ENCODE peak calls at places on chromosome 1, in seven cellular contexts. One of them, this sample, is unnamed.
A peak's percentile ranks its signal among the peaks of the same experiment; 100 is the strongest.

GRCh38 chr1:184223216-184223615 is 163.6 kb upstream of the C1orf21 start:
- DNase-seq in CD8-positive, alpha-beta T cell: peak; percentile 13
- DNase-seq in heart right ventricle: no peak
- DNase-seq in GM23338: peak; percentile 70
- DNase-seq in left ventricle myocardium inferior: no peak
- DNase-seq in HL-60: no peak
- DNase-seq in SK-N-SH: no peak
- DNase-seq in this sample: peak; percentile 76

GRCh38 chr1:21894034-21894881 is 42.9 kb downstream of the HSPG2 start:
- DNase-seq in left ventricle myocardium inferior: peak; percentile 45
- DNase-seq in SK-N-SH: peak; percentile 55
- DNase-seq in GM23338: no peak
- DNase-seq in heart right ventricle: peak; percentile 60
- DNase-seq in CD8-positive, alpha-beta T cell: no peak
- DNase-seq in HL-60: no peak
- DNase-seq in this sample: no peak

GRCh38 chr1:1899266-1899966 is 8.5 kb upstream of the GNB1 start:
- DNase-seq in CD8-positive, alpha-beta T cell: peak; percentile 24
- DNase-seq in GM23338: no peak
- DNase-seq in HL-60: no peak
- DNase-seq in left ventricle myocardium inferior: no peak
- DNase-seq in heart right ventricle: no peak
- DNase-seq in SK-N-SH: no peak
- DNase-seq in this sample: peak; percentile 86

GRCh38 chr1:225694151-225694603 is 41.3 kb upstream of the ENAH start:
- DNase-seq in GM23338: no peak
- DNase-seq in heart right ventricle: peak; percentile 24
- DNase-seq in HL-60: no peak
- DNase-seq in left ventricle myocardium inferior: peak; percentile 26
- DNase-seq in CD8-positive, alpha-beta T cell: no peak
- DNase-seq in SK-N-SH: peak; percentile 72
- DNase-seq in this sample: no peak

GRCh38 chr1:222357252-222357651 is 190.7 kb downstream of the HHIPL2 start:
- DNase-seq in SK-N-SH: no peak
- DNase-seq in CD8-positive, alpha-beta T cell: no peak
- DNase-seq in GM23338: peak; percentile 28
- DNase-seq in heart right ventricle: no peak
- DNase-seq in left ventricle myocardium inferior: no peak
- DNase-seq in HL-60: no peak
- DNase-seq in this sample: peak; percentile 59

GRCh38 chr1:183569141-183569540 is 21.1 kb downstream of the NCF2 start:
- DNase-seq in left ventricle myocardium inferior: no peak
- DNase-seq in GM23338: no peak
- DNase-seq in heart right ventricle: no peak
- DNase-seq in CD8-positive, alpha-beta T cell: no peak
- DNase-seq in SK-N-SH: no peak
- DNase-seq in HL-60: no peak
- DNase-seq in this sample: peak; percentile 32

GRCh38 chr1:187928288-187928687 is 1099.5 kb downstream of the PLA2G4A start:
- DNase-seq in GM23338: peak; percentile 85
- DNase-seq in HL-60: no peak
- DNase-seq in SK-N-SH: peak; percentile 6
- DNase-seq in left ventricle myocardium inferior: no peak
- DNase-seq in CD8-positive, alpha-beta T cell: no peak
- DNase-seq in heart right ventricle: no peak
- DNase-seq in this sample: peak; percentile 77

GRCh38 chr1:40868051-40868723 is 6.0 kb upstream of the CITED4 start:
- DNase-seq in SK-N-SH: no peak
- DNase-seq in CD8-positive, alpha-beta T cell: no peak
- DNase-seq in left ventricle myocardium inferior: no peak
- DNase-seq in HL-60: no peak
- DNase-seq in GM23338: no peak
- DNase-seq in heart right ventricle: no peak
- DNase-seq in this sample: no peak

GRCh38 chr1:164092603-164093353 is 466.2 kb upstream of the PBX1 start:
- DNase-seq in GM23338: peak; percentile 40
- DNase-seq in heart right ventricle: no peak
- DNase-seq in left ventricle myocardium inferior: no peak
- DNase-seq in SK-N-SH: no peak
- DNase-seq in HL-60: no peak
- DNase-seq in CD8-positive, alpha-beta T cell: no peak
- DNase-seq in this sample: peak; percentile 57

GRCh38 chr1:94351441-94351840 is 66.7 kb upstream of the ABCD3 start:
- DNase-seq in HL-60: no peak
- DNase-seq in left ventricle myocardium inferior: no peak
- DNase-seq in CD8-positive, alpha-beta T cell: no peak
- DNase-seq in heart right ventricle: no peak
- DNase-seq in SK-N-SH: no peak
- DNase-seq in GM23338: no peak
- DNase-seq in this sample: no peak

GRCh38 chr1:210351496-210351895 is 22.8 kb downstream of the HHAT start:
- DNase-seq in heart right ventricle: no peak
- DNase-seq in SK-N-SH: no peak
- DNase-seq in CD8-positive, alpha-beta T cell: no peak
- DNase-seq in HL-60: no peak
- DNase-seq in GM23338: no peak
- DNase-seq in left ventricle myocardium inferior: no peak
- DNase-seq in this sample: no peak

GRCh38 chr1:48227165-48228013 is 4.9 kb downstream of the SLC5A9 start:
- DNase-seq in HL-60: peak; percentile 17
- DNase-seq in SK-N-SH: no peak
- DNase-seq in heart right ventricle: no peak
- DNase-seq in CD8-positive, alpha-beta T cell: peak; percentile 20
- DNase-seq in GM23338: no peak
- DNase-seq in left ventricle myocardium inferior: no peak
- DNase-seq in this sample: no peak

GRCh38 chr1:12434174-12434573 is 183.8 kb downstream of the DHRS3 start:
- DNase-seq in CD8-positive, alpha-beta T cell: peak; percentile 60
- DNase-seq in SK-N-SH: no peak
- DNase-seq in left ventricle myocardium inferior: no peak
- DNase-seq in HL-60: no peak
- DNase-seq in GM23338: no peak
- DNase-seq in heart right ventricle: no peak
- DNase-seq in this sample: no peak

GRCh38 chr1:48776400-48777218 is at the start of gene BEND5:
- DNase-seq in SK-N-SH: peak; percentile 94
- DNase-seq in CD8-positive, alpha-beta T cell: peak; percentile 63
- DNase-seq in HL-60: no peak
- DNase-seq in GM23338: peak; percentile 87
- DNase-seq in heart right ventricle: peak; percentile 53
- DNase-seq in left ventricle myocardium inferior: peak; percentile 46
- DNase-seq in this sample: peak; percentile 92

GRCh38 chr1:95532335-95532734 is 298.3 kb downstream of the RWDD3 start:
- DNase-seq in HL-60: no peak
- DNase-seq in SK-N-SH: no peak
- DNase-seq in heart right ventricle: no peak
- DNase-seq in left ventricle myocardium inferior: no peak
- DNase-seq in GM23338: peak; percentile 53
- DNase-seq in CD8-positive, alpha-beta T cell: no peak
- DNase-seq in this sample: peak; percentile 72

GRCh38 chr1:65371544-65371943 is 48.9 kb upstream of the LEPR start:
- DNase-seq in CD8-positive, alpha-beta T cell: no peak
- DNase-seq in GM23338: no peak
- DNase-seq in HL-60: no peak
- DNase-seq in SK-N-SH: no peak
- DNase-seq in heart right ventricle: no peak
- DNase-seq in left ventricle myocardium inferior: no peak
- DNase-seq in this sample: no peak

GRCh38 chr1:85313888-85314696 is 37.7 kb upstream of the BCL10 start:
- DNase-seq in GM23338: no peak
- DNase-seq in CD8-positive, alpha-beta T cell: no peak
- DNase-seq in heart right ventricle: no peak
- DNase-seq in left ventricle myocardium inferior: no peak
- DNase-seq in SK-N-SH: no peak
- DNase-seq in HL-60: no peak
- DNase-seq in this sample: no peak

GRCh38 chr1:210143465-210144062 is 89.0 kb upstream of the SERTAD4 start:
- DNase-seq in left ventricle myocardium inferior: peak; percentile 70
- DNase-seq in heart right ventricle: peak; percentile 70
- DNase-seq in HL-60: peak; percentile 12
- DNase-seq in SK-N-SH: peak; percentile 51
- DNase-seq in CD8-positive, alpha-beta T cell: peak; percentile 44
- DNase-seq in GM23338: peak; percentile 84
- DNase-seq in this sample: peak; percentile 86

GRCh38 chr1:6023346-6023745 is 22.3 kb upstream of the KCNAB2 start:
- DNase-seq in CD8-positive, alpha-beta T cell: no peak
- DNase-seq in left ventricle myocardium inferior: no peak
- DNase-seq in HL-60: no peak
- DNase-seq in GM23338: no peak
- DNase-seq in SK-N-SH: no peak
- DNase-seq in heart right ventricle: no peak
- DNase-seq in this sample: no peak

GRCh38 chr1:87370519-87370918 is 41.8 kb downstream of the LMO4 start:
- DNase-seq in HL-60: no peak
- DNase-seq in GM23338: peak; percentile 16
- DNase-seq in CD8-positive, alpha-beta T cell: no peak
- DNase-seq in left ventricle myocardium inferior: no peak
- DNase-seq in SK-N-SH: peak; percentile 6
- DNase-seq in heart right ventricle: no peak
- DNase-seq in this sample: no peak

GRCh38 chr1:96865731-96866684 is 144.4 kb downstream of the PTBP2 start:
- DNase-seq in GM23338: no peak
- DNase-seq in SK-N-SH: no peak
- DNase-seq in left ventricle myocardium inferior: no peak
- DNase-seq in heart right ventricle: no peak
- DNase-seq in CD8-positive, alpha-beta T cell: no peak
- DNase-seq in HL-60: no peak
- DNase-seq in this sample: no peak

DNA sequence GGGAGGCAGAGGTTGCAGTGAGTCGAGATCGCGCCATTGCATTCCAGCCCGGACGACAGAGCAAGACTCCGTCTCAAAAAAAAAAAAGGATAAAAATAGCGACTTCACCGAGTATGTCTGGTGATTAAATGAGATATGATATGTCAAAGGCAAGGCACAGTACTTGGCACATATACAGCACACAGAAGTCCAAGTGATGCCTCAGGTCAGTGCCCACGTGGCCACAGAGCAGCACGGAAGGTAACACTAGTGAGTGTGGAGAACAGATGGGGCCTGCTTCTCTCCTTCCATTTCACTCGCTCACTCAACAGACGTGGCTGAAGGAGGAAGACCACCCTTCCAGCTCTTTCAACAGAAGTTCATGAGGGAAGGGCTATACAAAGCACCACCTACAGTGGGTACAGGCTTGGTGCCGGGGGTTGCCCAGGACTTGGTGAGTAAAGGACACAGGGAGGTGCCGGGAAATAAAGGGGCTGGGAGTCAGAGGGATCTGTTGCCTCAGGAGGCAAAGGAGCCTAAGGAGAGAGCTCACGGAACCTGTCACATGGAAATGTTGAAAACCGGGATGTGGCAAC is 8.9 kb downstream of the CSRP1 start:
- DNase-seq in SK-N-SH: no peak
- DNase-seq in CD8-positive, alpha-beta T cell: no peak
- DNase-seq in heart right ventricle: no peak
- DNase-seq in GM23338: no peak
- DNase-seq in left ventricle myocardium inferior: no peak
- DNase-seq in HL-60: no peak
- DNase-seq in this sample: no peak
- H3K27ac ChIP-seq in SK-N-SH: no peak overlapping the region
- H3K27ac ChIP-seq in CD8-positive, alpha-beta T cell: no peak overlapping the region
- H3K27ac ChIP-seq in heart right ventricle: no peak overlapping the region
- H3K27ac ChIP-seq in GM23338: no peak overlapping the region
- H3K27ac ChIP-seq in left ventricle myocardium inferior: peak overlapping the region; percentile 88
- H3K27ac ChIP-seq in HL-60: no peak overlapping the region
- H3K27ac ChIP-seq in this sample: no peak overlapping the region

DNA sequence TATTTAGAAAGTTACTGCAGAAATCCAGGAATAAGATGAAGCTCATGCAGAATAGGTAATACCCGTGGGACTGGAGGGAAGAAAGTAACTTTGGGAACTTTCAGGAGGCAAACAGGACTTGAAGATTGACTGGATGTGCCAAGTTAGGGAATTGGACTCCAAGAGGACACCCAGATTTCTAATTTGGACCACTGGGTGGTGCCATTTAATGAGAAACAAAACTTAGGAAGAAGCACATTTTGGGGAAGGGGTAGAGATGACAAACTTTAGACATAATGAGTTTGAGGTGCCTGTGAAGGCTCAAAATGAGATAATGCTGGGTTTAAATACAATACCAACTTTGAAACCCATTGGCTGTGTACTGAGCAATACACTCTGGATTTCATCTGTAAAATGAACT is 3.3 kb upstream of the B4GALT3 start:
- DNase-seq in HL-60: no peak
- DNase-seq in CD8-positive, alpha-beta T cell: no peak
- DNase-seq in left ventricle myocardium inferior: no peak
- DNase-seq in SK-N-SH: no peak
- DNase-seq in heart right ventricle: no peak
- DNase-seq in GM23338: peak; percentile 63
- DNase-seq in this sample: no peak
- TF ChIP-seq CTCF in HL-60: peak; percentile 8
- TF ChIP-seq CTCF in CD8-positive, alpha-beta T cell: peak; percentile 23
- TF ChIP-seq CTCF in left ventricle myocardium inferior: peak; percentile 41
- TF ChIP-seq CTCF in SK-N-SH: peak; percentile 50
- TF ChIP-seq CTCF in heart right ventricle: no peak
- TF ChIP-seq CTCF in GM23338: peak; percentile 67
- TF ChIP-seq CTCF in this sample: peak; percentile 66

GRCh38 chr1:39639333-39640130 is at the start of gene HEYL:
- DNase-seq in heart right ventricle: peak; percentile 88
- DNase-seq in CD8-positive, alpha-beta T cell: peak; percentile 62
- DNase-seq in SK-N-SH: no peak
- DNase-seq in left ventricle myocardium inferior: peak; percentile 85
- DNase-seq in HL-60: peak; percentile 11
- DNase-seq in GM23338: peak; percentile 92
- DNase-seq in this sample: peak; percentile 95
- H3K4me3 ChIP-seq in heart right ventricle: peak within 1 kb of the TSS; percentile 73
- H3K4me3 ChIP-seq in CD8-positive, alpha-beta T cell: peak within 1 kb of the TSS; percentile 36
- H3K4me3 ChIP-seq in SK-N-SH: no peak within 1 kb of the TSS
- H3K4me3 ChIP-seq in left ventricle myocardium inferior: peak within 1 kb of the TSS; percentile 76
- H3K4me3 ChIP-seq in HL-60: peak within 1 kb of the TSS; percentile 31
- H3K4me3 ChIP-seq in GM23338: peak within 1 kb of the TSS; percentile 79
- H3K4me3 ChIP-seq in this sample: peak within 1 kb of the TSS; percentile 72

DNA sequence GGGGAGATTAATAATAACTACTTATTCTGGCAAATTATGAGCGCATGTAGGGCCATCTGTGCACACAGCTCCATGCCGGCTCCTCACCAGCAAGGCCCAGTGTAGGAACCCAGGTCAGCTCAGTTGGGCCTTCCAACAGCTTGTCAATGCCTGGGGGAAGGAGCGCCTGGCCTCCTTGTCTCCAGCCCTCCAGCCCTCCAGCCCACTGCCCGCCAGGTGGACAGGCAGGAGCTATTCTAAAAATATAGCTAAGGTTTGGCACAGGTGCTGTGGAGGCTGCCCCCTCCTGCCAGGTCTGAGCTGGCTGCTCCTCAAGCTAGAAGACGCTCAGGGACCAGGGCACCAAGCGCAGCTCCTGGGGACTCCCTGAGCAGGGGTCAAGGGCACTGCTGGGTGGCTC is 85.7 kb downstream of the GRIK3 start:
- DNase-seq in left ventricle myocardium inferior: no peak
- DNase-seq in heart right ventricle: no peak
- DNase-seq in GM23338: no peak
- DNase-seq in CD8-positive, alpha-beta T cell: no peak
- DNase-seq in HL-60: no peak
- DNase-seq in SK-N-SH: no peak
- DNase-seq in this sample: no peak
- H3K27ac ChIP-seq in left ventricle myocardium inferior: no peak overlapping the region
- H3K27ac ChIP-seq in heart right ventricle: no peak overlapping the region
- H3K27ac ChIP-seq in GM23338: no peak overlapping the region
- H3K27ac ChIP-seq in CD8-positive, alpha-beta T cell: no peak overlapping the region
- H3K27ac ChIP-seq in HL-60: no peak overlapping the region
- H3K27ac ChIP-seq in SK-N-SH: no peak overlapping the region
- H3K27ac ChIP-seq in this sample: no peak overlapping the region